ENCODE peak calls at places on chromosome 5, in five cellular contexts. P is A549; J is H9; B is CD4-positive, alpha-beta T cell; A is transverse colon. D is an unnamed sample.

GRCh38 chr5:149913449-149914419 is 30.9 kb downstream of the PDE6A start:
- DNase-seq in A (no peak), B (no peak), P (no peak), J (no peak), D (peak)

GRCh38 chr5:34522599-34523381 is 133.3 kb upstream of the RAI14 start:
- DNase-seq in P (peak), J (peak), B (peak), A (peak), D (peak)

GRCh38 chr5:55633574-55634203 is 78.4 kb downstream of the SLC38A9 start:
- DNase-seq in B (no peak), J (no peak), P (no peak), A (peak), D (no peak)

GRCh38 chr5:142849880-142850279 is 79.7 kb downstream of the ARHGAP26 start:
- DNase-seq in B (no peak), P (no peak), J (no peak), A (no peak), D (no peak)

GRCh38 chr5:165135551-165135950 is 1630.1 kb downstream of the MAT2B start:
- DNase-seq in A (no peak), B (no peak), J (no peak), P (no peak), D (no peak)

GRCh38 chr5:73299017-73299630 is 126.1 kb downstream of the TMEM174 start:
- DNase-seq in B (no peak), P (no peak), J (peak), A (no peak), D (no peak)

GRCh38 chr5:180797256-180798192 is 5.1 kb downstream of the MGAT1 start:
- DNase-seq in B (no peak), P (no peak), A (no peak), J (no peak), D (no peak)

GRCh38 chr5:136090319-136090718 is 42.3 kb upstream of the SMAD5 start:
- DNase-seq in B (no peak), P (no peak), A (peak), J (no peak), D (no peak)

GRCh38 chr5:5089895-5090649 is 50.1 kb upstream of the ADAMTS16 start:
- DNase-seq in J (no peak), B (no peak), P (no peak), A (no peak), D (no peak)

GRCh38 chr5:149735066-149735465 is 5.0 kb downstream of the PPARGC1B start:
- DNase-seq in J (no peak), A (peak), P (no peak), B (no peak), D (no peak)

GRCh38 chr5:96885518-96886338 is 9.4 kb downstream of the ERAP2 start:
- DNase-seq in A (no peak), B (no peak), P (no peak), J (no peak), D (peak)

GRCh38 chr5:51373880-51374523 is 9.2 kb upstream of the ISL1 start:
- DNase-seq in B (no peak), P (no peak), J (no peak), A (peak), D (no peak)

GRCh38 chr5:181189363-181189961 is 15.5 kb downstream of the TRIM7 start:
- DNase-seq in P (no peak), B (no peak), A (peak), J (no peak), D (no peak)

GRCh38 chr5:133523013-133523658 is 89.2 kb downstream of the FSTL4 start:
- DNase-seq in J (no peak), P (no peak), A (no peak), B (no peak), D (no peak)

GRCh38 chr5:177601577-177602457 is 1.9 kb downstream of the B4GALT7 start:
- DNase-seq in P (peak), A (no peak), J (no peak), B (no peak), D (no peak)

GRCh38 chr5:158569534-158569933 is 530.2 kb downstream of the EBF1 start:
- DNase-seq in P (no peak), B (no peak), J (peak), A (no peak), D (no peak)

GRCh38 chr5:93588586-93589347 is 5.7 kb downstream of the NR2F1 start:
- DNase-seq in B (no peak), J (peak), P (no peak), A (no peak), D (no peak)

GRCh38 chr5:168296687-168297086 is 5.2 kb downstream of the WWC1 start:
- DNase-seq in A (no peak), J (no peak), B (no peak), P (no peak), D (no peak)

GRCh38 chr5:103428411-103428871 is 134.1 kb downstream of the NUDT12 start:
- DNase-seq in B (no peak), A (no peak), J (no peak), P (no peak), D (no peak)

GRCh38 chr5:15601274-15601673 is 101.3 kb downstream of the FBXL7 start:
- DNase-seq in P (no peak), A (no peak), J (no peak), B (no peak), D (no peak)

GRCh38 chr5:179680014-179680779 is 637 bp downstream of the CBY3 start:
- DNase-seq in P (no peak), J (no peak), A (no peak), B (no peak), D (no peak)

GRCh38 chr5:53560028-53560427 is 411 bp upstream of the NDUFS4 start:
- DNase-seq in B (no peak), J (no peak), A (no peak), P (peak), D (peak)

GRCh38 chr5:158451983-158452710 is 593.2 kb upstream of the CLINT1 start:
- DNase-seq in J (no peak), A (no peak), B (no peak), P (no peak), D (no peak)

GRCh38 chr5:41755705-41756104 is 114.5 kb downstream of the OXCT1 start:
- DNase-seq in P (no peak), J (no peak), B (no peak), A (no peak), D (no peak)

GRCh38 chr5:41751867-41752266 is 118.4 kb downstream of the OXCT1 start:
- DNase-seq in B (no peak), A (no peak), J (no peak), P (no peak), D (no peak)

GRCh38 chr5:41754857-41755256 is 115.4 kb downstream of the OXCT1 start:
- DNase-seq in J (no peak), A (no peak), B (no peak), P (no peak), D (no peak)
- TF ChIP-seq CTCF in J (peak), A (peak), B (no peak), P (peak), D (no peak)

DNA sequence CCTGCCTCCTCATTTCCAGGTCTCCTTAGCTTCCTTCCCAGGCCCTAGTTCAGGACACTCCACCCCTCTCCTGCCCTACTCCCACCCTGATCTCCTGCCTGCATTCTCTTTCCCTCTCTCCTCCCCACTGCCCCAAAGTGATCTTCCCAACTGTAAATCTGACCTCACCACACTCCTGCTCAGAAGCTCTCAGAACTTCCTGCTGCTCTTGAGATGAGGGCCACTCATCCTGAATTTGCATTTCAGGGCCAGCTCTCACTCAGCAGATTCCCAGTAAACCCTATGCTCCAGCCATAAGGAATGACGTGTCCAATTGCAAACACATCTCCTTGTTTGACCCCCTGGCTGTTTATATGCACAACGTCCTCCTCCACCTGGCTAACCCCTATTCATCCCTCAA is 94.9 kb downstream of the NSG2 start:
- DNase-seq in J (no peak), A (no peak), B (no peak), P (no peak), D (no peak)
- TF ChIP-seq CTCF in J (no peak), A (no peak), B (no peak), P (no peak), D (no peak)

DNA sequence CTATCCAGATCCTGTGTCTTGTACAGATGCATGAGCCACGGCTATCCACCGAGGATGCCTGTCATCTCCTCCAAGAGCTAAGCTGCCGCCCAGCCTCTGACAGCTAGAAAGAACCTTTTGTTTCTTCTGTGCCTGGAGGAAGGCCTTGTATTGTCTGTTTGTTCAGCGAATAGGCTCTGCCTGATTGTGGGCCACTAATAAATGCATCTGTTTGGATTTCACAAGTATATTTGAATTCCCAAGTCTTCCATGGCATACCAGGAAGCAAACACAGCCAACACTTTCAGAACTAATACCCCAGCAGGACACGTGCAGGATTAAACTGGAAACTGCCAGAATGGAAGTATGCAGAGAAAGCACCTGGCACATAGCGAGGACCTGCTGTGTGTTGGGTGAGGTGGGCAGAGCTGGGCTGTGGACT is 92.7 kb upstream of the NEURL1B start:
- DNase-seq in A (no peak), J (no peak), B (no peak), P (no peak), D (no peak)
- TF ChIP-seq CTCF in A (no peak), J (no peak), B (no peak), P (no peak), D (no peak)

GRCh38 chr5:176405656-176406435 is 10.5 kb downstream of the CLTB start:
- DNase-seq in J (peak), A (peak), P (no peak), B (no peak), D (no peak)
- TF ChIP-seq CTCF in J (peak), A (peak), P (peak), B (no peak), D (no peak)

GRCh38 chr5:116289276-116289675 is 204.5 kb downstream of the COMMD10 start:
- DNase-seq in A (no peak), J (peak), B (no peak), P (no peak), D (no peak)
- TF ChIP-seq CTCF in A (no peak), J (peak), B (no peak), P (no peak), D (no peak)

GRCh38 chr5:44935262-44935661 is 126.5 kb downstream of the MRPS30 start:
- DNase-seq in P (no peak), B (no peak), J (peak), A (no peak), D (no peak)
- TF ChIP-seq CTCF in P (no peak), B (no peak), J (peak), A (no peak), D (peak)

DNA sequence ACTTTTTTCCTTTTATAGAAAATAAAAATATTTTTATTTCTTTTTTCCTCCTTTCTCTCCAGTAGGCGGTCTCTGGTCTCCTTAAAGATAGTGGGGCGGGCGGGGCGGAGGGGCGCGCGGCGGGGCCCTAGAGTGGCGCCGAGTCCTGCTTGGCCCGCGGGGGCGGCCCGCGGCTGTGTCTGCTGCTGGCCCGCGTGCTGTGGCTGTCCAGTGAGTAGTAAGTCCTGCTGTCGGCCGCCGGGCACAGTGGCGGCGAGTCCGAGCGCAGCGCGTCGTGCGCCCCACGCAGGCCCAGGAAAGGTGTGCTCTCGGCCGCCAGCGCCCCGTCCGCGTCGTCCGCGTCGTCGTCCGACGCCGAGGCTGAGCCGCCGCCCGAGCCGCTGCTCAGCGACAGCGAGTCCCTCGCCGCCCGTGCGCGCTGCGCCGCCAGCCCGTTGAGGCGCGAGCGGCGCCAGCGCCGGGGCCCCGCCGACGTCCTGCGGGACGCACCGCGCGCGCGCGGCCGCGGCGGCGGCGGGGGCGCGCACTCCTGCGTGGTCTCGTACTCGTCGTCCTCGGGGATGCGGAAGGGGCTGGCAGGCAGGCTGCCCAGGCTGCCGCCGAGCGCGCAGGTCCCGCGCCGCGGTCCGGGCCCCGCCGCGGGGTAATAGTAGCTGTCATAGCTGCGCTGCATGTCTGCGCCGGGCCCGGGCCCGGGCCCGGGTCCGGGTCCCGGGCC is 52.3 kb downstream of the PSD2 start:
- DNase-seq in B (peak), P (peak), J (peak), A (peak), D (peak)
- TF ChIP-seq CTCF in B (no peak), P (no peak), J (no peak), A (no peak), D (no peak)

D was measured in GM10248.